ENCODE peak calls at places on chromosome 2, in nine cellular contexts. R is AG04450, L is tibial nerve, Q is cardiac fibroblast, U is gastrocnemius medialis, C is fibroblast of lung, W is spleen, T is BE2C, G is lower leg skin. F is an unnamed sample.

GRCh38 chr2:105328281-105329196 is 996 bp downstream of the TGFBRAP1 start:
- DNase-seq in G (no peak), U (peak; percentile 29), Q (peak; percentile 41), W (peak; percentile 79), L (peak; percentile 36), R (no peak), C (peak; percentile 26), T (no peak), F (peak; percentile 73)

GRCh38 chr2:33215299-33215698 is 261.1 kb upstream of the RASGRP3 start:
- DNase-seq in L (peak; percentile 49), C (peak; percentile 91), U (peak; percentile 38), G (no peak), R (peak; percentile 78), W (no peak), T (no peak), Q (peak; percentile 95), F (peak; percentile 83)

GRCh38 chr2:10326151-10326616 is 23.5 kb downstream of the HPCAL1 start:
- DNase-seq in W (no peak), T (no peak), U (no peak), R (no peak), C (no peak), Q (no peak), L (no peak), G (no peak), F (no peak)

GRCh38 chr2:1899396-1899730 is 155.0 kb upstream of the PXDN start:
- DNase-seq in T (no peak), C (no peak), R (no peak), Q (no peak), U (no peak), L (no peak), G (peak; percentile 42), W (no peak), F (no peak)

GRCh38 chr2:24333019-24333540 is 27.3 kb downstream of the ITSN2 start:
- DNase-seq in R (no peak), W (no peak), U (no peak), Q (no peak), T (no peak), C (no peak), L (no peak), G (no peak), F (no peak)

GRCh38 chr2:133097666-133098065 is 427.7 kb upstream of the LYPD1 start:
- DNase-seq in G (no peak), R (no peak), W (no peak), Q (peak; percentile 21), T (no peak), L (no peak), U (no peak), C (peak; percentile 17), F (peak; percentile 16)

GRCh38 chr2:86274918-86275275 is 62.5 kb downstream of the REEP1 start:
- DNase-seq in R (no peak), C (peak; percentile 44), L (no peak), T (peak; percentile 79), U (no peak), Q (no peak), G (peak; percentile 69), W (no peak), F (peak; percentile 41)

GRCh38 chr2:239539083-239539775 is 138.4 kb upstream of the HDAC4 start:
- DNase-seq in C (no peak), T (no peak), L (no peak), W (peak; percentile 17), R (no peak), G (no peak), U (peak; percentile 6), Q (no peak), F (no peak)

GRCh38 chr2:173750332-173750731 is 214.8 kb downstream of the SP3 start:
- DNase-seq in W (no peak), C (peak; percentile 46), T (no peak), U (no peak), R (no peak), G (no peak), L (no peak), Q (peak; percentile 6), F (peak; percentile 64)

GRCh38 chr2:205712508-205712907 is 30.2 kb downstream of the NRP2 start:
- DNase-seq in Q (peak; percentile 90), C (peak; percentile 54), R (no peak), G (no peak), W (no peak), T (no peak), L (no peak), U (no peak), F (peak; percentile 63)

GRCh38 chr2:22821458-22821857 is 563.5 kb upstream of the KLHL29 start:
- DNase-seq in U (no peak), W (no peak), R (no peak), C (no peak), Q (peak; percentile 6), L (no peak), G (no peak), T (no peak), F (no peak)

GRCh38 chr2:30225131-30225762 is 6.1 kb upstream of the LBH start:
- DNase-seq in G (peak; percentile 82), L (peak; percentile 28), W (peak; percentile 84), T (no peak), Q (peak; percentile 52), U (peak; percentile 72), C (peak; percentile 72), R (peak; percentile 56), F (no peak)

GRCh38 chr2:51027442-51027841 is 4.5 kb downstream of the NRXN1 start:
- DNase-seq in G (no peak), W (peak; percentile 75), C (no peak), R (no peak), Q (no peak), L (no peak), U (no peak), T (no peak), F (no peak)
- H3K4me3 ChIP-seq in G (no peak overlapping the region), W (no peak overlapping the region), C (no peak overlapping the region), R (no peak overlapping the region), Q (no peak overlapping the region), L (no peak overlapping the region), U (no peak overlapping the region), T (no peak overlapping the region), F (no peak overlapping the region)

GRCh38 chr2:118539290-118539689 is 308.2 kb downstream of the EN1 start:
- DNase-seq in G (peak; percentile 82), R (no peak), W (no peak), C (peak; percentile 25), T (peak; percentile 7), L (peak; percentile 36), Q (peak; percentile 47), U (no peak), F (peak; percentile 42)
- TF ChIP-seq CTCF in G (no peak), R (peak; percentile 57), W (peak; percentile 29), C (peak; percentile 49), T (peak; percentile 14), L (peak; percentile 19), Q (peak; percentile 50), U (no peak), F (peak; percentile 53)

GRCh38 chr2:218403810-218404209 is 4.1 kb downstream of the CTDSP1 start:
- DNase-seq in C (no peak), G (no peak), L (no peak), U (no peak), W (no peak), R (no peak), Q (no peak), T (no peak), F (no peak)
- H3K4me3 ChIP-seq in C (no peak overlapping the region), G (no peak overlapping the region), L (no peak overlapping the region), U (no peak overlapping the region), W (no peak overlapping the region), R (no peak overlapping the region), Q (no peak overlapping the region), T (no peak overlapping the region), F (no peak overlapping the region)

GRCh38 chr2:120602251-120602650 is 133.4 kb upstream of the GLI2 start:
- DNase-seq in Q (peak; percentile 43), G (no peak), U (no peak), C (no peak), W (peak; percentile 34), R (no peak), T (no peak), L (no peak), F (no peak)

GRCh38 chr2:120599656-120600055 is 136.0 kb upstream of the GLI2 start:
- DNase-seq in R (no peak), L (no peak), Q (no peak), U (no peak), T (no peak), C (no peak), W (peak; percentile 37), G (no peak), F (no peak)

GRCh38 chr2:120600786-120601185 is 134.9 kb upstream of the GLI2 start:
- DNase-seq in T (no peak), U (no peak), R (no peak), C (no peak), L (no peak), W (peak; percentile 74), G (no peak), Q (no peak), F (no peak)

GRCh38 chr2:120600335-120600734 is 135.3 kb upstream of the GLI2 start:
- DNase-seq in G (no peak), C (no peak), W (peak; percentile 64), T (no peak), L (no peak), R (no peak), Q (no peak), U (no peak), F (no peak)

GRCh38 chr2:120601566-120601965 is 134.1 kb upstream of the GLI2 start:
- DNase-seq in C (no peak), W (peak; percentile 59), T (no peak), Q (no peak), G (no peak), R (no peak), U (no peak), L (no peak), F (no peak)
- TF ChIP-seq CTCF in C (no peak), W (no peak), T (no peak), Q (no peak), G (no peak), R (no peak), U (no peak), L (no peak), F (no peak)

DNA sequence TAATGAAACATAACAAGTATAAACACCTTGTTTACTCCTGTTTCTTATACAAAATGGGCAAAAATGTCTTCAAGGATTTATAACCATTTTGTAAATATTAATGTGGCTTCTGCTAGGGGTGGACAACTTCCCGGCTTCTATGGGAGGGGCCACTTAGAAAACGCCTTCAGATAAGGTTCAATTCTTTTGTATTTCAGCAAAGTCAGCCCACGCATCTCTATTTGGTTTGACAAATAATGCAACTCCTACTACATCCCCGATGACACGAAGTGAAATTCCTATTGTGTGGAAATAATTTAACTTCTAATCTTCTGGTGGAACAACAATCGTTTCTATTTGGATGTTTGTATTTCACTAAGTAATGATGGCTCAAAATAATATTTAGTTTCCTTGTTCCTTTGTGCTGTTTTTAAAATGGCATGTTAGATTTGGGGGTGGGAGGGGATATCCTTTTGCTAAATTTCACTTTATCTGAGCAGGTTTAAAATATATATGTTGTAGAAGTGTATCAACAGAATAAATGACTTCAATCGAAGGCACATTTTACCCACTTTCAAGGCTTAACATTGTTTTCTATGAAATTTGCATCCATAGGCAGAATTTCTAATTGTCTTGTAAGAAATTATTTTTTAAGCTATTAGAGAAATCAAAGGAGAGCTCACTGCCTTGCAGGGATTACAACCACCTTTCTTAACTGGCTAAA is 14.6 kb upstream of the HOXD1 start:
- DNase-seq in U (no peak), W (no peak), T (no peak), C (no peak), L (no peak), G (no peak), R (no peak), Q (no peak), F (no peak)
- H3K4me3 ChIP-seq in U (no peak overlapping the region), W (no peak overlapping the region), T (peak overlapping the region; percentile 57), C (no peak overlapping the region), L (no peak overlapping the region), G (no peak overlapping the region), R (no peak overlapping the region), Q (no peak overlapping the region), F (no peak overlapping the region)

GRCh38 chr2:39625927-39626270 is 39.8 kb upstream of the TMEM178A start:
- DNase-seq in R (no peak), T (no peak), C (no peak), G (no peak), L (no peak), W (no peak), Q (no peak), U (no peak), F (no peak)
- TF ChIP-seq CTCF in R (no peak), T (no peak), C (no peak), G (no peak), L (no peak), W (no peak), Q (no peak), U (no peak), F (no peak)

F was measured in foreskin fibroblast.